ENCODE peak calls at places on chromosomes 16 and 17, in seven cellular contexts. One of them, this sample, is unnamed. For H3K4me1, the result is how much of the 10 kb centered on the place peaks cover.

GRCh38 chr17:50480854-50481490 is 2.3 kb downstream of the RSAD1 start:
- DNase-seq in fibroblast of lung: no peak
- DNase-seq in heart right ventricle: no peak
- DNase-seq in H9: no peak
- DNase-seq in HepG2: no peak
- DNase-seq in left lung: no peak
- DNase-seq in GM12878: no peak
- DNase-seq in this sample: no peak

GRCh38 chr16:63530208-63530607 is 1494.0 kb upstream of the CDH8 start:
- DNase-seq in H9: no peak
- DNase-seq in heart right ventricle: no peak
- DNase-seq in left lung: no peak
- DNase-seq in fibroblast of lung: no peak
- DNase-seq in HepG2: no peak
- DNase-seq in GM12878: no peak
- DNase-seq in this sample: no peak

GRCh38 chr16:56041556-56042140 is 149.6 kb upstream of the GNAO1 start:
- DNase-seq in fibroblast of lung: no peak
- DNase-seq in GM12878: no peak
- DNase-seq in HepG2: peak
- DNase-seq in left lung: no peak
- DNase-seq in heart right ventricle: peak
- DNase-seq in H9: peak
- DNase-seq in this sample: peak

GRCh38 chr17:6548578-6549330 is 7.6 kb downstream of the PITPNM3 start:
- DNase-seq in HepG2: peak
- DNase-seq in heart right ventricle: peak
- DNase-seq in H9: no peak
- DNase-seq in GM12878: peak
- DNase-seq in left lung: peak
- DNase-seq in fibroblast of lung: no peak
- DNase-seq in this sample: no peak

GRCh38 chr16:88995194-88995593 is 18.2 kb upstream of the CBFA2T3 start:
- DNase-seq in GM12878: no peak
- DNase-seq in HepG2: no peak
- DNase-seq in fibroblast of lung: no peak
- DNase-seq in H9: no peak
- DNase-seq in left lung: no peak
- DNase-seq in heart right ventricle: no peak
- DNase-seq in this sample: no peak

GRCh38 chr16:88478115-88478514 is 25.0 kb downstream of the ZFPM1 start:
- DNase-seq in H9: no peak
- DNase-seq in heart right ventricle: no peak
- DNase-seq in GM12878: no peak
- DNase-seq in HepG2: no peak
- DNase-seq in left lung: no peak
- DNase-seq in fibroblast of lung: no peak
- DNase-seq in this sample: no peak

GRCh38 chr16:50178397-50179018 is 25.4 kb downstream of the TENT4B start:
- DNase-seq in HepG2: no peak
- DNase-seq in left lung: no peak
- DNase-seq in H9: no peak
- DNase-seq in heart right ventricle: no peak
- DNase-seq in fibroblast of lung: no peak
- DNase-seq in GM12878: no peak
- DNase-seq in this sample: peak

GRCh38 chr16:57620316-57621231 is 7.9 kb upstream of the ADGRG1 start:
- DNase-seq in left lung: peak
- DNase-seq in GM12878: no peak
- DNase-seq in H9: no peak
- DNase-seq in fibroblast of lung: no peak
- DNase-seq in HepG2: no peak
- DNase-seq in heart right ventricle: no peak
- DNase-seq in this sample: peak

GRCh38 chr17:5115673-5116651 is at the start of gene USP6:
- DNase-seq in heart right ventricle: peak
- DNase-seq in left lung: no peak
- DNase-seq in fibroblast of lung: no peak
- DNase-seq in H9: peak
- DNase-seq in HepG2: no peak
- DNase-seq in GM12878: no peak
- DNase-seq in this sample: no peak

GRCh38 chr17:53313746-53314145 is 509.0 kb upstream of the KIF2B start:
- DNase-seq in heart right ventricle: no peak
- DNase-seq in fibroblast of lung: peak
- DNase-seq in left lung: no peak
- DNase-seq in GM12878: no peak
- DNase-seq in H9: no peak
- DNase-seq in HepG2: no peak
- DNase-seq in this sample: peak

GRCh38 chr16:88295526-88296436 is 87.0 kb upstream of the ZNF469 start:
- DNase-seq in fibroblast of lung: no peak
- DNase-seq in GM12878: no peak
- DNase-seq in left lung: no peak
- DNase-seq in H9: no peak
- DNase-seq in HepG2: no peak
- DNase-seq in heart right ventricle: no peak
- DNase-seq in this sample: no peak

GRCh38 chr17:79154446-79154845 is 79.8 kb downstream of the ENGASE start:
- DNase-seq in fibroblast of lung: no peak
- DNase-seq in GM12878: no peak
- DNase-seq in H9: no peak
- DNase-seq in heart right ventricle: peak
- DNase-seq in left lung: peak
- DNase-seq in HepG2: no peak
- DNase-seq in this sample: no peak

GRCh38 chr17:18040287-18040858 is 1.2 kb downstream of the GID4 start:
- DNase-seq in fibroblast of lung: no peak
- DNase-seq in heart right ventricle: no peak
- DNase-seq in HepG2: no peak
- DNase-seq in GM12878: no peak
- DNase-seq in H9: no peak
- DNase-seq in left lung: no peak
- DNase-seq in this sample: no peak

GRCh38 chr17:51487947-51488346 is 227.6 kb downstream of the UTP18 start:
- DNase-seq in H9: peak
- DNase-seq in fibroblast of lung: no peak
- DNase-seq in heart right ventricle: no peak
- DNase-seq in left lung: no peak
- DNase-seq in HepG2: peak
- DNase-seq in GM12878: no peak
- DNase-seq in this sample: no peak

GRCh38 chr17:32104158-32104557 is 38.1 kb upstream of the RHOT1 start:
- DNase-seq in left lung: no peak
- DNase-seq in H9: no peak
- DNase-seq in HepG2: no peak
- DNase-seq in heart right ventricle: no peak
- DNase-seq in fibroblast of lung: no peak
- DNase-seq in GM12878: no peak
- DNase-seq in this sample: no peak

GRCh38 chr16:49465661-49466528 is 92.3 kb downstream of the C16orf78 start:
- DNase-seq in heart right ventricle: no peak
- DNase-seq in HepG2: no peak
- DNase-seq in fibroblast of lung: no peak
- DNase-seq in GM12878: no peak
- DNase-seq in H9: peak
- DNase-seq in left lung: no peak
- DNase-seq in this sample: no peak

GRCh38 chr17:48553837-48554236 is 8.9 kb upstream of the HOXB2 start:
- DNase-seq in HepG2: no peak
- DNase-seq in H9: no peak
- DNase-seq in heart right ventricle: no peak
- DNase-seq in fibroblast of lung: peak
- DNase-seq in left lung: no peak
- DNase-seq in GM12878: no peak
- DNase-seq in this sample: no peak

GRCh38 chr17:73628642-73629552 is 15.3 kb downstream of the SDK2 start:
- DNase-seq in HepG2: no peak
- DNase-seq in heart right ventricle: no peak
- DNase-seq in H9: no peak
- DNase-seq in GM12878: no peak
- DNase-seq in fibroblast of lung: no peak
- DNase-seq in left lung: no peak
- DNase-seq in this sample: no peak

GRCh38 chr16:46753015-46753414 is 4.9 kb upstream of the MYLK3 start:
- DNase-seq in H9: no peak
- DNase-seq in left lung: no peak
- DNase-seq in fibroblast of lung: no peak
- DNase-seq in heart right ventricle: no peak
- DNase-seq in GM12878: no peak
- DNase-seq in HepG2: no peak
- DNase-seq in this sample: no peak

GRCh38 chr16:74726736-74727135 is 26.1 kb upstream of the MLKL start:
- DNase-seq in H9: peak
- DNase-seq in heart right ventricle: no peak
- DNase-seq in GM12878: no peak
- DNase-seq in HepG2: peak
- DNase-seq in fibroblast of lung: no peak
- DNase-seq in left lung: no peak
- DNase-seq in this sample: no peak

DNA sequence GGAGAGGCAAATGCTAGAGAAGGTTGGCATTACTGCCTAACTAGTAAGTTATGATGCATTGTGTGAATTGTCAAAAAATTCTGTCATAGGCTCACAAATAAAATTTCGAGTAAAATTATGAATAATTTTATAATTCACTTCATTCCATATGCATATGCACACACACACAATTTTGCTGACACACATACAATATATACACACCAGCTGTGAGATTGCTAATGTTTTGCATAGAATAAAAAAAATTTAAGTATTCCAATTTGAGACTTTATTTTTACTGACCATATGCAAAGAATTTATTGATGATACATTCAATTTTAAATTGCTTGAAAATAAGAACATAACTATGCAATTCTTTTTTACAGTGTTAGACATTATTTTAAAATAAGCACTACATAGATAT is 6.8 kb upstream of the TMEM100 start:
- DNase-seq in fibroblast of lung: no peak
- DNase-seq in GM12878: no peak
- DNase-seq in H9: no peak
- DNase-seq in HepG2: no peak
- DNase-seq in heart right ventricle: no peak
- DNase-seq in left lung: no peak
- DNase-seq in this sample: no peak
- H3K4me1 ChIP-seq in fibroblast of lung: under half
- H3K4me1 ChIP-seq in GM12878: under half
- H3K4me1 ChIP-seq in H9: under half
- H3K4me1 ChIP-seq in HepG2: under half
- H3K4me1 ChIP-seq in heart right ventricle: half or more
- H3K4me1 ChIP-seq in left lung: under half
- H3K4me1 ChIP-seq in this sample: under half

GRCh38 chr16:12961621-12962020 is 60.2 kb downstream of the SHISA9 start:
- DNase-seq in HepG2: no peak
- DNase-seq in fibroblast of lung: no peak
- DNase-seq in H9: no peak
- DNase-seq in heart right ventricle: no peak
- DNase-seq in GM12878: no peak
- DNase-seq in left lung: no peak
- DNase-seq in this sample: no peak
- H3K27ac ChIP-seq in HepG2: no peak
- H3K27ac ChIP-seq in fibroblast of lung: no peak
- H3K27ac ChIP-seq in H9: no peak
- H3K27ac ChIP-seq in heart right ventricle: no peak
- H3K27ac ChIP-seq in GM12878: no peak
- H3K27ac ChIP-seq in left lung: no peak
- H3K27ac ChIP-seq in this sample: no peak

GRCh38 chr17:57735707-57736106 is 9.4 kb downstream of the CCDC182 start:
- DNase-seq in HepG2: peak
- DNase-seq in fibroblast of lung: no peak
- DNase-seq in H9: peak
- DNase-seq in left lung: no peak
- DNase-seq in GM12878: no peak
- DNase-seq in heart right ventricle: no peak
- DNase-seq in this sample: no peak
- TF ChIP-seq CTCF in HepG2: peak
- TF ChIP-seq CTCF in fibroblast of lung: no peak
- TF ChIP-seq CTCF in H9: peak
- TF ChIP-seq CTCF in left lung: no peak
- TF ChIP-seq CTCF in GM12878: peak
- TF ChIP-seq CTCF in heart right ventricle: peak
- TF ChIP-seq CTCF in this sample: peak

DNA sequence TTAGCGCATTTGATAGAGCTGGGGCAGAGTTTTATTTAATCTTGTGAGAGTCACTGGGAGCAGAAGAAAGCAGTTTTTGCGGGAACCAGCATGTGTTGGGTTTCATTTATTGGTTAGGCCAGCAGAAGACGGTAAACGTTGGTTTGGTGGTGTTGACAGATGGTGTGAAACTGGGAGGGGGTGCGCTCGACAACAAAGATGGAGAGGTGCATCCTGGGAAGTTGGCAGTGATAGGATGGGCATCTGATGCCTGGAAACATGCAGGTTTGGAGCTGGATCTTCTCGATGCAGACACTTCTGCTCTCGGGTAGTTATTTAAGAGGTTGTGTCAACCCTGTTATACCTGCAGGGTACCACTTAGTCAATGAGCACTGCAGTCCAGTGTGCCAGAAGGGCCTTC is 24.9 kb upstream of the CLEC18A start:
- DNase-seq in GM12878: no peak
- DNase-seq in H9: no peak
- DNase-seq in left lung: no peak
- DNase-seq in heart right ventricle: no peak
- DNase-seq in fibroblast of lung: no peak
- DNase-seq in HepG2: no peak
- DNase-seq in this sample: no peak
- H3K4me1 ChIP-seq in GM12878: under half
- H3K4me1 ChIP-seq in H9: under half
- H3K4me1 ChIP-seq in left lung: under half
- H3K4me1 ChIP-seq in heart right ventricle: under half
- H3K4me1 ChIP-seq in fibroblast of lung: under half
- H3K4me1 ChIP-seq in HepG2: under half
- H3K4me1 ChIP-seq in this sample: under half

GRCh38 chr16:81497690-81498089 is 53.1 kb downstream of the CMIP start:
- DNase-seq in H9: no peak
- DNase-seq in left lung: no peak
- DNase-seq in fibroblast of lung: no peak
- DNase-seq in heart right ventricle: no peak
- DNase-seq in GM12878: no peak
- DNase-seq in HepG2: no peak
- DNase-seq in this sample: no peak
- H3K27ac ChIP-seq in H9: no peak
- H3K27ac ChIP-seq in left lung: peak
- H3K27ac ChIP-seq in fibroblast of lung: no peak
- H3K27ac ChIP-seq in heart right ventricle: peak
- H3K27ac ChIP-seq in GM12878: peak
- H3K27ac ChIP-seq in HepG2: no peak
- H3K27ac ChIP-seq in this sample: no peak

GRCh38 chr17:39014795-39015545 is 47.8 kb upstream of the FBXO47 start:
- DNase-seq in heart right ventricle: no peak
- DNase-seq in GM12878: no peak
- DNase-seq in left lung: peak
- DNase-seq in HepG2: no peak
- DNase-seq in fibroblast of lung: no peak
- DNase-seq in H9: no peak
- DNase-seq in this sample: no peak
- TF ChIP-seq CTCF in heart right ventricle: no peak
- TF ChIP-seq CTCF in GM12878: no peak
- TF ChIP-seq CTCF in left lung: no peak
- TF ChIP-seq CTCF in HepG2: no peak
- TF ChIP-seq CTCF in fibroblast of lung: no peak
- TF ChIP-seq CTCF in H9: no peak
- TF ChIP-seq CTCF in this sample: no peak

GRCh38 chr17:7909080-7909479 is 7.0 kb downstream of the RNF227 start:
- DNase-seq in H9: no peak
- DNase-seq in heart right ventricle: no peak
- DNase-seq in GM12878: no peak
- DNase-seq in left lung: no peak
- DNase-seq in fibroblast of lung: no peak
- DNase-seq in HepG2: no peak
- DNase-seq in this sample: no peak
- H3K4me1 ChIP-seq in H9: under half
- H3K4me1 ChIP-seq in heart right ventricle: under half
- H3K4me1 ChIP-seq in GM12878: under half
- H3K4me1 ChIP-seq in left lung: under half
- H3K4me1 ChIP-seq in fibroblast of lung: under half
- H3K4me1 ChIP-seq in HepG2: under half
- H3K4me1 ChIP-seq in this sample: under half